ENCODE peak calls at places on chromosomes 3 and 15, in ten cellular contexts. A is stomach, F is transverse colon, Y is GM23338, W is GM12878, Z is spleen, X is SK-N-MC, D is Panc1, E is esophagus muscularis mucosa, N is HCT116. Q is an unnamed sample.

GRCh38 chr3:143207338-143207961 is 87.9 kb downstream of the CHST2 start:
- DNase-seq in Z (no peak), X (no peak), W (peak; percentile 95), D (no peak), A (no peak), Y (no peak), E (peak; percentile 62), N (no peak), F (no peak), Q (no peak)

GRCh38 chr3:110352841-110353595 is 718.6 kb upstream of the NECTIN3 start:
- DNase-seq in E (no peak), Y (no peak), N (no peak), F (no peak), Z (no peak), X (no peak), A (no peak), D (no peak), W (no peak), Q (no peak)

GRCh38 chr3:44019736-44020135 is 221.9 kb upstream of the TOPAZ1 start:
- DNase-seq in D (no peak), E (no peak), X (no peak), Z (no peak), N (no peak), A (no peak), Y (peak; percentile 53), F (no peak), W (no peak), Q (no peak)

GRCh38 chr15:60774829-60775228 is 295.9 kb upstream of the ICE2 start:
- DNase-seq in X (no peak), D (no peak), E (no peak), Y (no peak), A (no peak), W (no peak), Z (no peak), N (no peak), F (no peak), Q (no peak)

GRCh38 chr3:186024210-186024609 is 84.7 kb downstream of the ETV5 start:
- DNase-seq in W (no peak), F (no peak), E (peak; percentile 87), A (no peak), Z (no peak), N (no peak), Y (no peak), D (no peak), X (no peak), Q (no peak)

GRCh38 chr3:32018723-32019564 is 37.4 kb downstream of the ZNF860 start:
- DNase-seq in E (no peak), F (no peak), D (no peak), X (no peak), A (no peak), W (no peak), Z (no peak), N (peak; percentile 54), Y (peak; percentile 77), Q (no peak)

GRCh38 chr3:64932666-64933342 is 245.0 kb upstream of the ADAMTS9 start:
- DNase-seq in D (no peak), Z (no peak), N (no peak), X (no peak), W (no peak), F (no peak), Y (no peak), E (no peak), A (no peak), Q (no peak)

GRCh38 chr15:75705854-75706681 is 6.6 kb downstream of the CSPG4 start:
- DNase-seq in Y (no peak), Z (no peak), D (no peak), X (no peak), N (no peak), A (no peak), F (no peak), E (no peak), W (no peak), Q (no peak)

GRCh38 chr3:101809178-101810022 is 30.4 kb downstream of the NXPE3 start:
- DNase-seq in X (peak; percentile 72), N (peak; percentile 28), Z (no peak), W (no peak), E (no peak), D (no peak), Y (peak; percentile 69), A (no peak), F (peak; percentile 27), Q (no peak)

GRCh38 chr3:63934484-63934883 is 22.3 kb upstream of the SCAANT1 start:
- DNase-seq in E (no peak), Y (no peak), Z (no peak), F (no peak), W (no peak), N (no peak), X (no peak), A (no peak), D (no peak), Q (no peak)

GRCh38 chr3:16254933-16255725 is 9.6 kb downstream of the DPH3 start:
- DNase-seq in F (no peak), D (no peak), E (no peak), Y (no peak), X (no peak), A (no peak), W (no peak), Z (no peak), N (no peak), Q (no peak)

GRCh38 chr15:50257924-50258323 is 7.6 kb downstream of the HDC start:
- DNase-seq in Z (no peak), E (no peak), X (no peak), A (no peak), D (no peak), F (no peak), W (no peak), N (no peak), Y (no peak), Q (no peak)

GRCh38 chr3:66099541-66100065 is 60.9 kb upstream of the MAGI1 start:
- DNase-seq in E (no peak), F (no peak), W (no peak), A (no peak), D (no peak), Y (no peak), Z (no peak), X (no peak), N (no peak), Q (no peak)

GRCh38 chr3:130537609-130538304 is 20.8 kb downstream of the COL6A6 start:
- DNase-seq in E (no peak), N (no peak), Z (no peak), Y (no peak), D (no peak), X (no peak), W (no peak), A (no peak), F (no peak), Q (no peak)

DNA sequence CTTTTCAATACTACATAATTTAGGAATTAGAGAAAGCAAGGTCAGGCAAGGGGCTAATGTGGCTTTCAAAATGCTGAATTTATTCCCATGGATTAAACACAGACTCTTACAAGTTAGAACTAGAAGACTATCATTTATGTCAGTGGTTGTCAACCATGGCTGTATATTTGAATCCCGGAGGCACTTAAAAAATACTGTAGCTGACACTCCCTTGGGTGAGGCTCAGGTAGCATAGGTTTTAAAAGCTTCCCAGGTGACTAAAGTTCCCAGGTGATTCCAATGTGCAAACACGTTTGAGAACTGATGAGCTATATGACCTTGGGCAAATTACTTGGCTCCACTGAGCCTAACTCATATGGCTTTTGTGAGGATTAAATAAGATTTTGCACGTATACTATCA is 29.6 kb downstream of the AAGAB start:
- DNase-seq in X (no peak), Z (no peak), A (no peak), E (no peak), F (peak; percentile 26), D (no peak), Y (no peak), W (no peak), N (no peak), Q (no peak)
- H3K27ac ChIP-seq in X (no peak overlapping the region), Z (no peak overlapping the region), A (no peak overlapping the region), E (no peak overlapping the region), F (peak overlapping the region; percentile 46), D (no peak overlapping the region), Y (no peak overlapping the region), W (no peak overlapping the region), N (no peak overlapping the region), Q (no peak overlapping the region)

GRCh38 chr3:172070799-172071198 is 31.4 kb downstream of the FNDC3B start:
- DNase-seq in Y (no peak), F (no peak), N (no peak), W (no peak), A (no peak), D (no peak), E (no peak), Z (no peak), X (no peak), Q (no peak)
- TF ChIP-seq POLR2AphosphoS5 in Y (no peak), F (no peak), N (no peak), W (no peak), A (no peak), D (no peak), E (no peak), Z (no peak), X (no peak), Q (no peak)

GRCh38 chr3:134325722-134326121 is 48.5 kb downstream of the AMOTL2 start:
- DNase-seq in Z (no peak), N (no peak), W (no peak), Y (no peak), D (no peak), E (no peak), X (no peak), A (peak; percentile 67), F (no peak), Q (no peak)

GRCh38 chr3:134325106-134325705 is 49.0 kb downstream of the AMOTL2 start:
- DNase-seq in X (no peak), Y (no peak), W (no peak), Z (no peak), N (no peak), E (no peak), D (no peak), A (no peak), F (no peak), Q (no peak)

GRCh38 chr3:134326760-134327593 is 47.3 kb downstream of the AMOTL2 start:
- DNase-seq in Z (no peak), X (peak; percentile 96), Y (peak; percentile 97), F (no peak), E (no peak), W (no peak), D (no peak), A (no peak), N (no peak), Q (no peak)

GRCh38 chr3:134327594-134327975 is 46.7 kb downstream of the AMOTL2 start:
- DNase-seq in A (no peak), F (no peak), X (no peak), Z (no peak), Y (no peak), W (no peak), D (no peak), N (no peak), E (no peak), Q (no peak)

DNA sequence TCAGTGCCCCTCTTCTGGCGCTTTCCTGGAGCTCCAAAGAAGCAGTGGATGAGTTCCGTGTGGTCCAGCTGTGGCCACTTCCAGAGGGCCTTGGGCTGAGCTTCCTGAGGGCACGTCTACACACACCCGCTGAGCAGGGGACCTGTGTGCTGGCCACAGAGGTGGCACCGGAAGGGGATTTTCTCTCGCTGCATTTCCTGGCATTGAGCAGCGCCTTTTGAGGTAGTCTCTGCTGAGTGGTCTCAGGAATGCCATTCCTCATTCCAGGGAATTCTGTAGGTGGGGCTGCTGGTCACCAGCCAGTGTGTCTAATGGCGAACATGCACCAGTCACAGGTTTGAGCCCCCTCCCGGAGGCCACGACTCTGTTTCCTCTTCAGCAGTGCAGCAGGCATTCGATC is 48.1 kb downstream of the AMOTL2 start:
- DNase-seq in A (no peak), Y (peak; percentile 56), F (no peak), X (no peak), N (no peak), W (no peak), Z (no peak), E (no peak), D (no peak), Q (no peak)
- H3K27ac ChIP-seq in A (peak overlapping the region; percentile 55), Y (peak overlapping the region; percentile 87), F (peak overlapping the region; percentile 74), X (peak overlapping the region; percentile 94), N (no peak overlapping the region), W (no peak overlapping the region), Z (peak overlapping the region; percentile 22), E (peak overlapping the region; percentile 82), D (peak overlapping the region; percentile 93), Q (peak overlapping the region; percentile 80)

GRCh38 chr3:124248471-124249028 is 256.6 kb upstream of the ROPN1 start:
- DNase-seq in A (peak; percentile 42), E (no peak), N (no peak), F (peak; percentile 82), W (no peak), Y (no peak), X (no peak), D (no peak), Z (peak; percentile 78), Q (no peak)
- TF ChIP-seq POLR2AphosphoS5 in A (peak; percentile 77), E (peak; percentile 70), N (no peak), F (no peak), W (no peak), Y (no peak), X (no peak), D (no peak), Z (peak; percentile 88), Q (peak; percentile 38)

Q was measured in vagina.